ENCODE peak calls at places on chromosome 15, in five cellular contexts. G is AG04449, H is fibroblast of lung, I is lower leg skin, T is BJ. S is an unnamed sample.

GRCh38 chr15:78808550-78808949 is 2.7 kb downstream of the ADAMTS7 start:
- DNase-seq in G (no peak), H (peak), I (no peak), T (no peak), S (peak)

GRCh38 chr15:79078003-79078402 is 12.6 kb downstream of the RASGRF1 start:
- DNase-seq in G (no peak), H (no peak), I (no peak), T (no peak), S (no peak)

GRCh38 chr15:92902723-92903587 is 2.8 kb downstream of the CHD2 start:
- DNase-seq in G (no peak), H (no peak), I (no peak), T (no peak), S (peak)

GRCh38 chr15:59104602-59104911 is 389 bp upstream of the CCNB2 start:
- DNase-seq in G (no peak), H (no peak), I (no peak), T (no peak), S (no peak)

GRCh38 chr15:63015618-63016017 is 26.9 kb upstream of the TPM1 start:
- DNase-seq in G (no peak), H (peak), I (peak), T (no peak), S (peak)

GRCh38 chr15:84669726-84670125 is 11.7 kb upstream of the NMB start:
- DNase-seq in G (no peak), H (peak), I (no peak), T (no peak), S (no peak)

GRCh38 chr15:95567686-95568085 is 762.8 kb upstream of the NR2F2 start:
- DNase-seq in G (no peak), H (peak), I (no peak), T (peak), S (peak)

GRCh38 chr15:83282141-83282540 is 2.3 kb downstream of the BNC1 start:
- DNase-seq in G (no peak), H (no peak), I (no peak), T (no peak), S (peak)

GRCh38 chr15:72827216-72827615 is 43.7 kb upstream of the ADPGK start:
- DNase-seq in G (no peak), H (peak), I (peak), T (no peak), S (no peak)

GRCh38 chr15:101037090-101037830 is 118.1 kb downstream of the LRRK1 start:
- DNase-seq in G (no peak), H (no peak), I (peak), T (no peak), S (no peak)

GRCh38 chr15:22930782-22931484 is 49.2 kb downstream of the CYFIP1 start:
- DNase-seq in G (no peak), H (peak), I (no peak), T (no peak), S (no peak)

GRCh38 chr15:78372880-78373279 is 32.7 kb downstream of the CRABP1 start:
- DNase-seq in G (no peak), H (no peak), I (peak), T (no peak), S (no peak)

GRCh38 chr15:92071030-92071644 is 217.6 kb downstream of the SLCO3A1 start:
- DNase-seq in G (no peak), H (no peak), I (no peak), T (no peak), S (no peak)

GRCh38 chr15:64710664-64711441 is 64.5 kb downstream of the RBPMS2 start:
- DNase-seq in G (no peak), H (no peak), I (no peak), T (no peak), S (no peak)

GRCh38 chr15:68419301-68420175 is 12.4 kb downstream of the ITGA11 start:
- DNase-seq in G (no peak), H (no peak), I (peak), T (no peak), S (no peak)

GRCh38 chr15:96345560-96346389 is 15.3 kb downstream of the NR2F2 start:
- DNase-seq in G (no peak), H (peak), I (peak), T (no peak), S (peak)

GRCh38 chr15:64969401-64969800 is 20.3 kb downstream of the SPG21 start:
- DNase-seq in G (no peak), H (no peak), I (no peak), T (no peak), S (no peak)

GRCh38 chr15:48802867-48803266 is 8.0 kb downstream of the CEP152 start:
- DNase-seq in G (peak), H (peak), I (no peak), T (peak), S (peak)

GRCh38 chr15:82985688-82986441 is at the start of gene RAMAC:
- DNase-seq in G (peak), H (peak), I (peak), T (peak), S (peak)

GRCh38 chr15:22850055-22850454 is 11.6 kb downstream of the NIPA2 start:
- DNase-seq in G (no peak), H (peak), I (no peak), T (no peak), S (no peak)

GRCh38 chr15:68301300-68301699 is 23.8 kb downstream of the FEM1B start:
- DNase-seq in G (no peak), H (no peak), I (no peak), T (no peak), S (no peak)

GRCh38 chr15:101328001-101328400 is 33.0 kb upstream of the SNRPA1 start:
- DNase-seq in G (no peak), H (no peak), I (no peak), T (no peak), S (no peak)

GRCh38 chr15:39195988-39196486 is 384.8 kb upstream of the THBS1 start:
- DNase-seq in G (peak), H (peak), I (no peak), T (peak), S (peak)

GRCh38 chr15:73190189-73190601 is 137.9 kb downstream of the NEO1 start:
- DNase-seq in G (no peak), H (peak), I (no peak), T (peak), S (peak)

GRCh38 chr15:38652998-38653397 is 88.4 kb upstream of the RASGRP1 start:
- DNase-seq in G (no peak), H (no peak), I (no peak), T (no peak), S (no peak)

GRCh38 chr15:68352401-68353062 is 75.0 kb downstream of the FEM1B start:
- DNase-seq in G (peak), H (peak), I (peak), T (peak), S (peak)

GRCh38 chr15:58346361-58346760 is 85.4 kb upstream of the LIPC start:
- DNase-seq in G (no peak), H (peak), I (no peak), T (no peak), S (no peak)

GRCh38 chr15:72803006-72803405 is 19.4 kb upstream of the ADPGK start:
- DNase-seq in G (no peak), H (no peak), I (peak), T (no peak), S (no peak)

GRCh38 chr15:26713498-26713897 is 59.4 kb downstream of the GABRB3 start:
- DNase-seq in G (no peak), H (no peak), I (no peak), T (no peak), S (no peak)

GRCh38 chr15:62869116-62869515 is 173.4 kb upstream of the TPM1 start:
- DNase-seq in G (no peak), H (no peak), I (no peak), T (no peak), S (no peak)

GRCh38 chr15:86772369-86773059 is 692.8 kb downstream of the AGBL1 start:
- DNase-seq in G (no peak), H (peak), I (no peak), T (no peak), S (no peak)

GRCh38 chr15:75729304-75730069 is 16.8 kb upstream of the CSPG4 start:
- DNase-seq in G (no peak), H (no peak), I (no peak), T (no peak), S (no peak)

GRCh38 chr15:75732809-75733451 is 20.3 kb upstream of the CSPG4 start:
- DNase-seq in G (no peak), H (peak), I (peak), T (no peak), S (peak)

GRCh38 chr15:75733761-75734651 is 21.4 kb upstream of the CSPG4 start:
- DNase-seq in G (no peak), H (no peak), I (no peak), T (no peak), S (no peak)

GRCh38 chr15:75732206-75732808 is 19.7 kb upstream of the CSPG4 start:
- DNase-seq in G (no peak), H (no peak), I (no peak), T (no peak), S (no peak)

DNA sequence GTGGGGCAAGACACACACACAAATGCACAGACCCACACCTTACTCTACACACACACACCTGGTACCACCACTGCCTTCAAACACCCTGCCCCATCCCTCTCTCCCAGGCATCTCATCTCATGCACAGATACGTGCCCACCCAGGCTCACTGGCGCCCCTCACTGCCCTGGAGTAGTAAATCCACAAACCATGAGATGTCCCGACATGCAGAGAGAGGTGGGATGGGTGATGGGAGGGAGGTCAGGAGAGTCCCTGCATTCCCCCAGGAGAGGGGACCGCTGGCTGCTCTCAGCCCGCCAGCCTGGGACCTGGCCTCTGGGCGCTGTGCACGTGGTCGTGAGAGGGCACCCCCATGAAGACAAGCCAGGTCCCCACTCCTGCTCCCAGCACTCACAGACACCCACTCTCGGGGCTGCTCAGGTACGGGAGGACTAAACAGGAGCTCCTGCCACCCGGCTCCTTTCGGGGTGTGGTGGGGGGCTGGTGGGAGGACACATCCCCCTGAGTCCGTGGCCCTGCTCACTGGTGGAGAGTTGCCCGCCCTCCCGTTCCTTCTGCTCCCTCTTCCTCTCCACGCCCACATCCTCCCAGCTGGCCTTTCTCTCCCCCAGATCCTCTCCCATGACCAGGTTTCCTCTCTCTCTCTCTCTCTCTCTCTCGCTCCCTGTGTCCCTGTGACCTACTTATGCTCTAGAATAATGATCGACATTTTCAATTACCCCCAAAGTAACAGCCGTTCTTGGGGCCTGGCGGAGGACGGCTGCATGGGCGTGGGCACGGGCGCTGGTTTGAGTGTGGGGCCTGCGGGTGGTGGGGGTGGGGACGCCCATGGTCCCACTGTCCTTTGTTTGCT is 18.8 kb upstream of the CSPG4 start:
- DNase-seq in G (no peak), H (no peak), I (no peak), T (no peak), S (no peak)
- H3K4me3 ChIP-seq in G (no peak), H (no peak), I (no peak), T (no peak), S (no peak)

GRCh38 chr15:71413419-71413818 is 298.1 kb downstream of the THSD4 start:
- DNase-seq in G (no peak), H (no peak), I (no peak), T (no peak), S (no peak)

GRCh38 chr15:71414778-71415177 is 299.5 kb downstream of the THSD4 start:
- DNase-seq in G (no peak), H (no peak), I (no peak), T (no peak), S (no peak)

GRCh38 chr15:71409541-71409940 is 294.3 kb downstream of the THSD4 start:
- DNase-seq in G (no peak), H (peak), I (no peak), T (no peak), S (no peak)

GRCh38 chr15:71410347-71410746 is 295.1 kb downstream of the THSD4 start:
- DNase-seq in G (no peak), H (no peak), I (no peak), T (no peak), S (no peak)

GRCh38 chr15:71411538-71412482 is 296.5 kb downstream of the THSD4 start:
- DNase-seq in G (peak), H (peak), I (no peak), T (peak), S (peak)
- TF ChIP-seq CTCF in G (no peak), H (peak), I (no peak), T (peak), S (peak)

GRCh38 chr15:57216288-57216687 is 160.0 kb upstream of the CGNL1 start:
- DNase-seq in G (no peak), H (peak), I (no peak), T (no peak), S (peak)

GRCh38 chr15:57215371-57215770 is 160.9 kb upstream of the CGNL1 start:
- DNase-seq in G (no peak), H (peak), I (no peak), T (no peak), S (no peak)

GRCh38 chr15:57217716-57218598 is 158.3 kb upstream of the CGNL1 start:
- DNase-seq in G (no peak), H (peak), I (no peak), T (no peak), S (peak)

GRCh38 chr15:57220220-57220619 is 156.1 kb upstream of the CGNL1 start:
- DNase-seq in G (no peak), H (peak), I (no peak), T (no peak), S (peak)

GRCh38 chr15:57218826-57219576 is 157.3 kb upstream of the CGNL1 start:
- DNase-seq in G (peak), H (peak), I (no peak), T (no peak), S (peak)
- H3K4me3 ChIP-seq in G (peak), H (peak), I (no peak), T (peak), S (peak)

GRCh38 chr15:89772933-89773583 is 3.1 kb upstream of the MESP2 start:
- DNase-seq in G (no peak), H (peak), I (no peak), T (no peak), S (peak)
- TF ChIP-seq CTCF in G (no peak), H (peak), I (no peak), T (peak), S (peak)

GRCh38 chr15:40456738-40457137 is 14.0 kb upstream of the CHST14 start:
- DNase-seq in G (no peak), H (no peak), I (no peak), T (no peak), S (no peak)
- H3K4me3 ChIP-seq in G (no peak), H (no peak), I (no peak), T (no peak), S (no peak)

DNA sequence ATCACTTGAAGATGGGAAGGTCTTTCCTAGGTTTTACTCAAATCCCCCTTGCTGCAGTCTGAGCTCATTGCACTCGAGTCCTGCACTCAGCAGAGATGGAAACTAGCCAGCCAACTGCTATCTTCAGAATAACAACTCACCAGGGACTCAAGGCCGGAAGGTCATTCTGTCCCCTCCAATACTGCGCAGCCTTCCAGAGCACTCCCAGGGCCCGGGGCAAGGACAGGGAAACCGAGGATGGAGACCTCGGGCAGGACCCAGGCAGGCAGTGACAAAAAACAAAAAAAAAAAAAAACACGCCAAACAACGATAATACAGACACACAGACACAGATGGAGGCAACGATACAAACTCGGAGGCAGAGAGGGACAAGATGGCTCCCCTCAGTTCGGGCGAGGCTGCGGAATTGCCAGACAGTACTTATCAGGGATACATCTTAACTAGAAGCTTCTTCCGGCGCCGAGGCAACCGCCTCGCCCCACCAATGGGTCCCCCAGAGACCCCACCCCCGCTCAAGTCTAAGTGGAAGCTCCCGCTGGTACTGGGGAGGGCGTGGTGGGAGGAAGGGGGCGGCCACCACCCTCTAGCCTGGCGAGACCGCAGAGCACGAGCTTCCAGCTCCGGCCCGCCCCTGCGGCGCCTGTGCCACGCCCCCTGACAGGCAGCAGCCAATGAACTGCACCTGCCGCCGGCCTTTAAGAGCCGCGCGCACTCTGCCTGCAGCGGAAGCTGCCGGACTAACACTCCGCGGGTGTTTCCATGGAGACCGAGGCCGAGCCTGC is 7.0 kb upstream of the MAP1A start:
- DNase-seq in G (peak), H (peak), I (peak), T (peak), S (peak)
- TF ChIP-seq CTCF in G (peak), H (peak), I (no peak), T (peak), S (peak)

GRCh38 chr15:57223345-57223744 is 153.0 kb upstream of the CGNL1 start:
- DNase-seq in G (no peak), H (peak), I (no peak), T (no peak), S (no peak)
- H3K4me3 ChIP-seq in G (no peak), H (peak), I (no peak), T (no peak), S (no peak)

DNA sequence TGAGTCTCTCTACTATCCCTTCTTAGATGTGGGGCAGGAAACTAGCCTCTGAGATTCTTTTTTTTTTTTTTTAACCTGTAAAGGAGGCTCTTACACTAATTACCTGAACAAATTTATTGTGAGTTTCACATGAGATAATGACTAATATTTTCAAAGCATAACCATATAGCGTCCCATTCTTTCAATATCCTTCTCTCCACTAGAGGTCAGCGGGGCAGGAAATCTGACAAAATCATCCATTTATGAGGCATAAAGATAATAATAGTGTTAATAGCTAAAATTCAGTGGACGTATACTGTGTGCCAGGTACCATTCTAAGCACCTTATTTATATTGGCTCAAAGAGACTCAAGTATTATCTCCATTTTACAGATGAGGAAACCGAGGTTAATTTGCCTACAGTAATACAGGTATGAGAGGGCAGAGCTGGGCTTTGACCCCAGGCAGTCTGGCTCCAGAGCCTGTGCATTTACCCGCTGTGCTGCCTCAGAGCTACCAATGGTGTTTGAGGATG is 16.3 kb upstream of the SMAD6 start:
- DNase-seq in G (no peak), H (no peak), I (no peak), T (no peak), S (no peak)
- TF ChIP-seq CTCF in G (no peak), H (peak), I (no peak), T (peak), S (peak)

GRCh38 chr15:98649996-98650870 is 1.9 kb downstream of the IGF1R start:
- DNase-seq in G (no peak), H (peak), I (peak), T (no peak), S (no peak)
- H3K4me3 ChIP-seq in G (peak), H (peak), I (peak), T (peak), S (peak)